ENCODE peak calls at places on chromosome 6, in eight cellular contexts. E is A549, C is Peyer's patch, W is GM06990, O is psoas muscle, M is GM12865, G is colonic mucosa, A is transverse colon. I is an unnamed sample.

GRCh38 chr6:144655376-144655775 is 370.2 kb downstream of the UTRN start:
- DNase-seq in E (no peak), C (no peak), W (no peak), O (no peak), M (no peak), G (no peak), A (no peak), I (no peak)

GRCh38 chr6:43758617-43759050 is 11.4 kb upstream of the VEGFA start:
- DNase-seq in E (peak), C (no peak), W (no peak), O (no peak), M (no peak), G (no peak), A (no peak), I (peak)

GRCh38 chr6:150787429-150787828 is 78.1 kb upstream of the MTHFD1L start:
- DNase-seq in E (no peak), C (no peak), W (no peak), O (no peak), M (no peak), G (no peak), A (no peak), I (no peak)

GRCh38 chr6:160337301-160337700 is 10.9 kb upstream of the SLC22A3 start:
- DNase-seq in E (no peak), C (no peak), W (no peak), O (no peak), M (no peak), G (no peak), A (no peak), I (peak)

GRCh38 chr6:33740204-33740608 is 6.5 kb downstream of the IP6K3 start:
- DNase-seq in E (no peak), C (no peak), W (no peak), O (peak), M (no peak), G (no peak), A (no peak), I (peak)

GRCh38 chr6:45554596-45554995 is 176.9 kb upstream of the SUPT3H start:
- DNase-seq in E (no peak), C (no peak), W (no peak), O (no peak), M (no peak), G (no peak), A (no peak), I (no peak)

GRCh38 chr6:25014806-25015560 is 79.2 kb upstream of the RIPOR2 start:
- DNase-seq in E (no peak), C (no peak), W (no peak), O (no peak), M (peak), G (no peak), A (no peak), I (no peak)

GRCh38 chr6:13908955-13909381 is 15.8 kb upstream of the RNF182 start:
- DNase-seq in E (peak), C (peak), W (no peak), O (no peak), M (peak), G (peak), A (peak), I (peak)

GRCh38 chr6:68738039-68738438 is 103.0 kb downstream of the ADGRB3 start:
- DNase-seq in E (no peak), C (no peak), W (no peak), O (no peak), M (no peak), G (no peak), A (no peak), I (no peak)

GRCh38 chr6:33905081-33905609 is 101.3 kb upstream of the MLN start:
- DNase-seq in E (no peak), C (peak), W (no peak), O (no peak), M (peak), G (no peak), A (no peak), I (no peak)

GRCh38 chr6:15682965-15683822 is 20.4 kb upstream of the DTNBP1 start:
- DNase-seq in E (no peak), C (no peak), W (no peak), O (no peak), M (peak), G (peak), A (peak), I (no peak)

GRCh38 chr6:38997128-38997761 is 51.3 kb upstream of the GLP1R start:
- DNase-seq in E (peak), C (no peak), W (no peak), O (no peak), M (peak), G (no peak), A (no peak), I (peak)

GRCh38 chr6:53189554-53189953 is 40.9 kb upstream of the GCM1 start:
- DNase-seq in E (no peak), C (no peak), W (no peak), O (no peak), M (no peak), G (no peak), A (no peak), I (no peak)

GRCh38 chr6:82751718-82752117 is 313.9 kb downstream of the UBE3D start:
- DNase-seq in E (no peak), C (no peak), W (no peak), O (no peak), M (no peak), G (no peak), A (no peak), I (no peak)

GRCh38 chr6:29679962-29680361 is 990 bp downstream of the ZFP57 start:
- DNase-seq in E (no peak), C (no peak), W (no peak), O (no peak), M (no peak), G (no peak), A (no peak), I (no peak)

GRCh38 chr6:85917522-85917921 is 274.8 kb upstream of the SYNCRIP start:
- DNase-seq in E (no peak), C (no peak), W (no peak), O (no peak), M (no peak), G (no peak), A (no peak), I (no peak)

GRCh38 chr6:109165392-109165964 is 70.2 kb downstream of the CEP57L1 start:
- DNase-seq in E (no peak), C (peak), W (no peak), O (peak), M (no peak), G (peak), A (peak), I (peak)

GRCh38 chr6:131443514-131443913 is 129.5 kb upstream of the ARG1 start:
- DNase-seq in E (no peak), C (peak), W (peak), O (no peak), M (no peak), G (no peak), A (no peak), I (no peak)

GRCh38 chr6:24323632-24324337 is 34.1 kb downstream of the DCDC2 start:
- DNase-seq in E (no peak), C (no peak), W (no peak), O (no peak), M (no peak), G (no peak), A (no peak), I (no peak)

GRCh38 chr6:77292564-77293546 is 170.4 kb downstream of the HTR1B start:
- DNase-seq in E (peak), C (no peak), W (no peak), O (no peak), M (no peak), G (no peak), A (no peak), I (no peak)

GRCh38 chr6:140319209-140319608 is 944.8 kb upstream of the CITED2 start:
- DNase-seq in E (no peak), C (no peak), W (peak), O (no peak), M (peak), G (no peak), A (no peak), I (no peak)

GRCh38 chr6:11201015-11201414 is 31.5 kb downstream of the NEDD9 start:
- DNase-seq in E (no peak), C (no peak), W (no peak), O (no peak), M (no peak), G (no peak), A (no peak), I (no peak)

GRCh38 chr6:14384175-14384949 is 266.8 kb downstream of the CD83 start:
- DNase-seq in E (no peak), C (no peak), W (no peak), O (no peak), M (no peak), G (no peak), A (no peak), I (no peak)

GRCh38 chr6:31901415-31901952 is 402 bp downstream of the ZBTB12 start:
- DNase-seq in E (peak), C (peak), W (peak), O (peak), M (peak), G (peak), A (peak), I (peak)

GRCh38 chr6:31903957-31904356 is 2.1 kb upstream of the ZBTB12 start:
- DNase-seq in E (no peak), C (no peak), W (no peak), O (no peak), M (no peak), G (no peak), A (no peak), I (no peak)

GRCh38 chr6:31900917-31901414 is 920 bp downstream of the ZBTB12 start:
- DNase-seq in E (no peak), C (peak), W (no peak), O (no peak), M (no peak), G (peak), A (peak), I (peak)

GRCh38 chr6:31899882-31900722 is 1.8 kb downstream of the ZBTB12 start:
- DNase-seq in E (no peak), C (no peak), W (no peak), O (no peak), M (no peak), G (no peak), A (no peak), I (no peak)

DNA sequence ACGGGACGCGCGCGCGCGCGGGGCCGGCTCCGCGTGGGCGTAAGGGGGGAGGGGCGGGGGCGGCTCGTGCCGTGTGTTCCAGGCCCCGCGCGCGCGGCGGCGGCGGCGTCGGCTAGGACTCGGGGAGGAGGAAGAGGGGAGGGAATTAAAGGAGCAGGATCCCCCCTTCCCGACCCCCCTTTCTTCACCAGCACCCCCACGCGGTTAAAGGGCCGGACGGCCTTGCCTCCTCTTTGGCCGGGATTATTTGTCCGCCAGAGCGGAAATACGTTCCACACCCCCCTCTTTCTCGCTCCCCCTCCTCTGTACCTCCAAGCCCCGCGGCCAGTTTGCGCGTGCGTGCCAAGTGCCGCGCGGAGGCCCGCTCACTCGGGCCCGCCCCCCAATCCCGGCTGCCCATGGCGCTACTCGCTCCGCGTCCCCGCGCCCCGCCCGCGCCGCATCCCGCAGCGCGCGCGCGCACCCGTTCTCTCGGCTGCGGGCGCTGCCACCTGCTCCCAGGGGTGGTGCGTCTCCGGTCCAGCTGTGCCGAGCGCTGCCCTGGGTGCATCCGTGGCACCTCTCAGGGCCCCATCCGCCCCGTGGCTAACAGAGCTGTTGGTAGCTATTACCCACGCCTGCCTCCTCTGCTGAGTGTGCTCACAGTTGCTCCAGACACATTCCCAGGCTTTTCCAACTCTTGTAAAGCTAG is at the start of gene ZBTB12:
- DNase-seq in E (peak), C (peak), W (peak), O (peak), M (peak), G (peak), A (peak), I (peak)
- TF ChIP-seq CTCF in E (no peak), C (peak), W (no peak), O (no peak), M (no peak), G (no peak), A (peak), I (no peak)

DNA sequence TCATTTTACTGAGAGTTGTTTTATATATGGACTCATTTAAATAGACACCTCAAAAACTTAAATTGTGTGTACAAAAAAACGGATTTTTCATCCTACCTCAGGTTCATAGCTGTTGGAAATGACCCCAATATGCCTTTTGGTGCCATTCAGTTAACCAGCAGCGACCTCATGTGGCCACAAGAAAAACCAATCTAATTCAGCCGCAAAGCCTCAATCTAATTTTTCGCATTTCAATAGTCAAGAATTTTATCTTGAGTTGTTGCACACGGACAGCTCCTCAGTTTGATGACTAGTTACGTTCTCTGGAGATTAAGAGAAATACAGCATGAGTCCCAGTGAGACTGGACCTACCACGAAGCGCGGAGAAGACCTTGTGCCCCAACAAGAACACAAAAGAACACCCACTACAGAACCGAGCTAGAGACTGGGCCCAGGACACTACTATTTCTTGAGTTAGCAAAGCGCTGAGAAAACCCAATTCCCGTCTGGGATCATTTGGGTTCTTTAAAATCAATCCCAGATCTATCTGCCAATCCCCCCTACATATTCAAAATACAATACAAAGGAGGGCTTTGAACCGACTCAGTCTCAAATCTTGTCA is 1.1 kb downstream of the TCP11 start:
- DNase-seq in E (peak), C (peak), W (peak), O (peak), M (peak), G (peak), A (peak), I (peak)
- TF ChIP-seq CTCF in E (peak), C (peak), W (peak), O (peak), M (peak), G (peak), A (peak), I (peak)

GRCh38 chr6:340991-341827 is 48.9 kb downstream of the DUSP22 start:
- DNase-seq in E (no peak), C (peak), W (no peak), O (no peak), M (peak), G (no peak), A (peak), I (no peak)

GRCh38 chr6:343960-344815 is 47.4 kb upstream of the IRF4 start:
- DNase-seq in E (no peak), C (no peak), W (no peak), O (no peak), M (no peak), G (no peak), A (no peak), I (no peak)

GRCh38 chr6:343226-343935 is 48.2 kb upstream of the IRF4 start:
- DNase-seq in E (no peak), C (no peak), W (no peak), O (no peak), M (no peak), G (no peak), A (no peak), I (no peak)

GRCh38 chr6:341914-342831 is 49.4 kb upstream of the IRF4 start:
- DNase-seq in E (no peak), C (no peak), W (peak), O (no peak), M (peak), G (no peak), A (peak), I (no peak)

DNA sequence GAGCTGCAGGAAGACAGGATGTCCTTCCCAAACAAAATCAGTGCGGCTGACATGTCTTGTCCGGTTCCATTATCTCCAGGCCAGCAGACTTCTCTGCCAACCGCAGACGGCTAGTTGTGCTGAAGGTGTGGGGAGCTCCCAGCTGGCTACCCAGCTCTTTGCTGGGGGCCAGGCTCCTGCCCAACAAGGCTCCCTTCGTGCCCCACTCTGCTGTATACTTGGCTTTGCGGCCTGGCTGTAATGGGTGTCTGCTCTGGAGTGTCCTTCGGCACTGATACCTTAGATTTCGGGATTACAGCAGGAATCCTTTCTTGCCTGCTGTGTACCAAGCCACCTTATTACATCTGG is 48.7 kb upstream of the IRF4 start:
- DNase-seq in E (no peak), C (no peak), W (no peak), O (no peak), M (no peak), G (no peak), A (no peak), I (no peak)
- TF ChIP-seq CTCF in E (no peak), C (no peak), W (no peak), O (no peak), M (no peak), G (no peak), A (no peak), I (no peak)

GRCh38 chr6:42336431-42336830 is 115.3 kb downstream of the TRERF1 start:
- DNase-seq in E (no peak), C (no peak), W (no peak), O (no peak), M (no peak), G (no peak), A (no peak), I (no peak)

GRCh38 chr6:42339991-42340401 is 111.7 kb downstream of the TRERF1 start:
- DNase-seq in E (no peak), C (no peak), W (peak), O (no peak), M (peak), G (no peak), A (no peak), I (no peak)

GRCh38 chr6:42340516-42340915 is 111.2 kb downstream of the TRERF1 start:
- DNase-seq in E (no peak), C (no peak), W (no peak), O (no peak), M (no peak), G (no peak), A (no peak), I (no peak)

GRCh38 chr6:42337985-42338572 is 113.6 kb downstream of the TRERF1 start:
- DNase-seq in E (no peak), C (peak), W (no peak), O (no peak), M (no peak), G (no peak), A (no peak), I (no peak)

DNA sequence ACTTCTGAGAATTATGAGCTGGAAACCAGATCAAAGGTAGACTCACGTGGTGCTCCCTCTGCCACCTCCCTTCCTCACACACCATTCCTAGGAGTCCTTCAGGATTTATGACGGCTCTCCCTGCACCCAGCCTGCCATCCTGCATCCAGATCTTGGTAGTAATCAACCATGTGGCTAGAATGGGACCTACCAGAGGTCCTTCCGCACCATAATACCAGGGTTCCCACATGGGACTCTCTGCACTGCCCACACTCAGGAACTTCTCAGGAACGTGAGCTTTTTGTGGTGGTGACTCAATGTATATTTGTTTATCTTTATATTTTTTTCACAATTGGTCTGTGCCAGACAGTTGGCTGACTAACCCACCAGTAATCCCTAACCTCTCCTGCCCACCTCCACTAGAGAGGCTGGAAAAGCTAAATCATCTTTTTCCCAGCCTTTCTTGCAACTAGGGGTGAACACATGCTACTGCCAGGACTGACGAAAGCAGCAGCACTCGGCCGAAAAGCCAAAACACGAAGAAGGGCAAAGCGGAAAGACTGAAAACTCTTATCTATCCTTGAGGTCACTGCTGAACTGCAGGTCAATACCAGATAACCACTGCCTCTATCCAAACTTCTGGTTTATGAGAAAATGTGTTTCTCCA is 113.0 kb downstream of the TRERF1 start:
- DNase-seq in E (peak), C (peak), W (no peak), O (no peak), M (no peak), G (no peak), A (no peak), I (peak)
- TF ChIP-seq CTCF in E (no peak), C (no peak), W (no peak), O (no peak), M (no peak), G (no peak), A (no peak), I (peak)

GRCh38 chr6:6560909-6561308 is 27.6 kb upstream of the LY86 start:
- DNase-seq in E (no peak), C (no peak), W (no peak), O (no peak), M (no peak), G (no peak), A (no peak), I (no peak)
- TF ChIP-seq CTCF in E (no peak), C (no peak), W (peak), O (no peak), M (no peak), G (no peak), A (no peak), I (no peak)

DNA sequence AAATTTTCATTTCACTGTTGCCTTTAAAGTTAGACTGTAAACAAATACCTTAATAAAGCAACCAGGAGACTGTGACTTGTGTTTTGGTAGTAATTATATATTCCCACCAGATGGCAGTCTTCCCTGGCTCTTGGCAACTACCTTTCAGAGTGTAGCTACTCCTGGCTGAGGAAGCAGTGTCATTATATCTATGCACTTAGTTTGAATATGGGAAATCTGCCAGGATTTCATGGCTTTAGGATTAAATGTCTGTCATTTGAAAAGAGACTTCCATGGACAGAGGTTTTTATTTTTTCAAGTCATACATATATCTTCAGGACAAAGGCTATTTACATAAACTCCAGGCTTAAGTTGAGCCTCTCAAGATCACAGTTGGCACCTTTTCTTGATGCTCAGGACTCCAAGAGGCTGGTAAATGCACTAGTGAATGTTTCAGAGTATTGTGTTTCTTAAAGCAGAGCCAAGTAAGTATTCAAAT is 160.1 kb downstream of the C6orf58 start:
- DNase-seq in E (peak), C (peak), W (peak), O (no peak), M (peak), G (peak), A (peak), I (peak)
- TF ChIP-seq CTCF in E (peak), C (peak), W (peak), O (peak), M (peak), G (peak), A (peak), I (peak)

GRCh38 chr6:28537065-28537464 is 11.4 kb downstream of the GPX5 start:
- DNase-seq in E (no peak), C (no peak), W (no peak), O (no peak), M (peak), G (no peak), A (no peak), I (no peak)

GRCh38 chr6:28534880-28535279 is 9.2 kb downstream of the GPX5 start:
- DNase-seq in E (no peak), C (no peak), W (no peak), O (no peak), M (no peak), G (no peak), A (no peak), I (no peak)

GRCh38 chr6:28530777-28531176 is 5.1 kb downstream of the GPX5 start:
- DNase-seq in E (no peak), C (no peak), W (no peak), O (no peak), M (no peak), G (no peak), A (no peak), I (no peak)

GRCh38 chr6:28531479-28532128 is 5.9 kb downstream of the GPX5 start:
- DNase-seq in E (no peak), C (no peak), W (no peak), O (no peak), M (peak), G (no peak), A (no peak), I (no peak)
- TF ChIP-seq CTCF in E (peak), C (no peak), W (peak), O (no peak), M (no peak), G (no peak), A (no peak), I (no peak)

I was measured in Calu3.